ENCODE peak calls at places on chromosomes 5 and 9, in seven cellular contexts. D is mesendoderm, C is H9, H is H1, I is neuronal stem cell, J is mesenchymal stem cell, V is trophoblast cell. K is an unnamed sample.

GRCh38 chr5:113147088-113147487 is 170.5 kb downstream of the DCP2 start:
- DNase-seq in J (peak; percentile 95), D (no peak), C (no peak), I (no peak), H (no peak), V (no peak), K (peak; percentile 99)

GRCh38 chr9:137665697-137666504 is 47.1 kb downstream of the EHMT1 start:
- DNase-seq in D (peak; percentile 79), H (no peak), V (no peak), I (no peak), J (no peak), C (peak; percentile 81), K (no peak)

GRCh38 chr5:144275329-144275728 is 104.7 kb downstream of the KCTD16 start:
- DNase-seq in J (no peak), C (no peak), I (peak; percentile 18), H (no peak), D (peak; percentile 16), V (no peak), K (no peak)

GRCh38 chr5:10600629-10601245 is 36.9 kb downstream of the ANKRD33B start:
- DNase-seq in V (no peak), D (no peak), C (no peak), H (no peak), I (no peak), J (no peak), K (no peak)

GRCh38 chr5:87277279-87277835 is 9.7 kb downstream of the RASA1 start:
- DNase-seq in D (no peak), J (peak; percentile 18), V (no peak), H (no peak), I (no peak), C (no peak), K (peak; percentile 30)

GRCh38 chr5:61342066-61342465 is 10.0 kb downstream of the ZSWIM6 start:
- DNase-seq in J (peak; percentile 75), H (no peak), I (no peak), V (peak; percentile 76), D (peak; percentile 42), C (no peak), K (peak; percentile 70)

GRCh38 chr9:35533398-35533797 is 43.5 kb downstream of the RUSC2 start:
- DNase-seq in V (no peak), D (no peak), H (no peak), C (no peak), J (no peak), I (no peak), K (peak; percentile 39)

GRCh38 chr9:38154501-38155421 is 85.7 kb upstream of the SHB start:
- DNase-seq in V (peak; percentile 96), J (no peak), C (no peak), H (no peak), D (peak; percentile 55), I (no peak), K (no peak)

GRCh38 chr9:110543631-110544051 is 35.9 kb downstream of the SVEP1 start:
- DNase-seq in J (peak; percentile 17), D (peak; percentile 25), V (no peak), C (peak; percentile 36), I (no peak), H (no peak), K (no peak)

GRCh38 chr5:1298723-1299510 is 4.0 kb upstream of the TERT start:
- DNase-seq in I (no peak), V (no peak), D (no peak), C (peak; percentile 19), H (no peak), J (no peak), K (no peak)

GRCh38 chr5:124790895-124791732 is 44.7 kb upstream of the ZNF608 start:
- DNase-seq in H (no peak), I (no peak), J (peak; percentile 44), V (no peak), C (no peak), D (no peak), K (peak; percentile 17)

GRCh38 chr5:14327624-14328023 is 184.5 kb downstream of the TRIO start:
- DNase-seq in I (no peak), C (no peak), V (no peak), J (no peak), D (no peak), H (no peak), K (no peak)

GRCh38 chr9:133371261-133371711 is 4.6 kb downstream of the SURF4 start:
- DNase-seq in I (no peak), C (no peak), J (no peak), H (no peak), V (no peak), D (no peak), K (no peak)

GRCh38 chr5:9557696-9558095 is 11.8 kb upstream of the SEMA5A start:
- DNase-seq in D (no peak), H (no peak), V (peak; percentile 83), C (no peak), I (no peak), J (peak; percentile 29), K (peak; percentile 82)

GRCh38 chr9:711761-712523 is 129.6 kb upstream of the DMRT1 start:
- DNase-seq in I (no peak), V (no peak), C (no peak), D (no peak), J (no peak), H (no peak), K (no peak)

GRCh38 chr9:136316896-136317676 is 10.3 kb upstream of the GPSM1 start:
- DNase-seq in J (no peak), V (no peak), D (no peak), I (no peak), C (no peak), H (no peak), K (no peak)

GRCh38 chr5:181070523-181070922 is 30.5 kb downstream of the BTNL9 start:
- DNase-seq in D (no peak), I (no peak), H (no peak), V (no peak), C (no peak), J (no peak), K (no peak)

GRCh38 chr5:79200573-79201183 is 35.3 kb upstream of the JMY start:
- DNase-seq in V (no peak), I (no peak), C (no peak), H (no peak), J (peak; percentile 16), D (no peak), K (peak; percentile 18)

GRCh38 chr5:173709761-173710160 is 93.3 kb upstream of the BOD1 start:
- DNase-seq in H (no peak), J (no peak), V (no peak), C (no peak), I (no peak), D (no peak), K (no peak)

GRCh38 chr9:33751536-33752129 is 43.7 kb upstream of the PRSS3 start:
- DNase-seq in H (no peak), D (no peak), V (no peak), C (no peak), I (no peak), J (no peak), K (no peak)

GRCh38 chr9:134066923-134067851 is 639 bp downstream of the BRD3 start:
- DNase-seq in D (peak; percentile 36), J (peak; percentile 54), I (no peak), V (no peak), H (no peak), C (no peak), K (peak; percentile 31)

GRCh38 chr9:3962467-3962866 is 337.4 kb downstream of the GLIS3 start:
- DNase-seq in J (peak; percentile 90), H (no peak), D (peak; percentile 42), V (no peak), I (no peak), C (no peak), K (peak; percentile 76)

GRCh38 chr5:132905938-132906337 is 32.5 kb downstream of the LEAP2 start:
- DNase-seq in I (no peak), H (no peak), D (no peak), J (peak; percentile 91), V (peak; percentile 88), C (no peak), K (peak; percentile 50)

GRCh38 chr5:39513236-39513635 is 88.5 kb upstream of the DAB2 start:
- DNase-seq in C (no peak), V (no peak), D (no peak), J (no peak), I (no peak), H (no peak), K (peak; percentile 6)

DNA sequence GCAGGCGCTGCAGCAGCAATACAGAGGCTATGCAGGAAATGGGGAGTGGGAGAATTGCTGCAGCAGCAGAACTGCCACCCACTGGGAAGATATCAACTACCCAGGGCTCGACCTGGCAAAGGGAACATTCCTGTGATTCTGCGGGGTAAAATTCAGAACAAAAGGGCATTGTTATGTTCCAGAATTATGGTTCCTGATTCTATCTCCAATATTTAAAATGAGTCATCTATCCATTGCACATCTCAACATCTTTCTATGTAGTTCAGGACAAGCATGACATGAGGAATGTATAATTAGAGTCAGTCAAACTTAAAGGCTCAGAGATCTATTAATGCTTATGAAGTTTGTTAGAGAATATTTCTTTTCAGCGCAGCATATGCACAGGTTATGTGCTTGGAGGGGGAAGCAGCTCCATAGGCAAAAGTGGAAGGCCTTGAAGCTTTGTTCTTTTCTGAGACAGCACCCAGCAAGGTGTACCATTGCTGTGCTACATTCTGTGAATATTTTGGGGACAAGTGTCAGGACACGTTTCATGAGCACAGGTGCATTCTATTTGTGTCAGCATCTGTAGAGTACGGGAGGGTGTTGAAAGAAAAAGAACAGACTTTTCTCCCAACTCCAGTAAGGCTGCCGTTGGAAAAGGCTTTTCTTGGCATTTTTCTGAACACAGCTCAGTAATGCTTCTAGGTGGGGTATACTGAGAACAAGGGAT is 395.6 kb upstream of the MPDZ start:
- DNase-seq in H (no peak), C (no peak), I (no peak), V (no peak), J (no peak), D (peak; percentile 1), K (no peak)
- H3K4me1 ChIP-seq in H (no peaks in the 10 kb centered on the region), C (no peaks in the 10 kb centered on the region), I (no peaks in the 10 kb centered on the region), V (no peaks in the 10 kb centered on the region), J (peaks cover 1% of the 10 kb centered on the region), D (peaks cover 2% of the 10 kb centered on the region), K (no peaks in the 10 kb centered on the region)

GRCh38 chr9:120538339-120538738 is 41.6 kb downstream of the CDK5RAP2 start:
- DNase-seq in J (peak; percentile 25), V (no peak), H (no peak), I (no peak), C (no peak), D (peak; percentile 38), K (peak; percentile 13)
- H2BK120ac ChIP-seq in J (no peak overlapping the region), V (no peak overlapping the region), H (no peak overlapping the region), I (no peak overlapping the region), C (no peak overlapping the region), D (no peak overlapping the region), K (no peak overlapping the region)

GRCh38 chr5:157271740-157272271 is 5.9 kb downstream of the CYFIP2 start:
- DNase-seq in C (no peak), I (no peak), V (no peak), J (no peak), H (no peak), D (no peak), K (no peak)
- H3K4me1 ChIP-seq in C (peaks cover 10% of the 10 kb centered on the region), I (peaks cover 18% of the 10 kb centered on the region), V (peaks cover 2% of the 10 kb centered on the region), J (peaks cover 7% of the 10 kb centered on the region), H (peaks cover 11% of the 10 kb centered on the region), D (peaks cover 2% of the 10 kb centered on the region), K (no peaks in the 10 kb centered on the region)

DNA sequence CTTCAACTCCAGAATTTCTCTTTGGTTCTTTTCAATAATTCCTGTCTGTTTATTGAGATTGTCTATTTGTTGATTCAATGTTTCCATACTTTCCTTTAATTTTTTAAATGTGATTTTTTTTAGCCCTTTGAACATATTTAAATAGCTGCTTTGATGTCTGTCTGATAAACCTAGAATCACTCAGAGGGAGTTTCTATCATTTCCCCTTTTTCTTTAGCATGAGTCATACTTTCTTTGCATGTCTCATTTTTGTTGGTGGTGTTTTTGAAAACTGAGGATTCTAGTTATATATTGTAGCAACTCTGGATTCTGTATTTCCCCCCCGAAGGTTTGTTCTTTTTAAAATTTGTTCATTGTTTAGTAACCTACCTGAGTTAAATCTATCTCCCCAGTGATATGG is 24.2 kb upstream of the ZNF618 start:
- DNase-seq in C (no peak), J (no peak), D (no peak), I (no peak), H (no peak), V (no peak), K (no peak)
- H2BK120ac ChIP-seq in C (no peak overlapping the region), J (no peak overlapping the region), D (no peak overlapping the region), I (no peak overlapping the region), H (no peak overlapping the region), V (no peak overlapping the region), K (no peak overlapping the region)